ENCODE peak calls at places on chromosomes 6 and 20, in four cellular contexts. P, N, G and D are unnamed samples.

GRCh38 chr6:169426611-169427010 is 173.0 kb upstream of the THBS2 start:
- DNase-seq in P (no peak), N (no peak), G (no peak), D (no peak)

GRCh38 chr6:136923116-136923953 is 1.2 kb downstream of the SLC35D3 start:
- DNase-seq in P (no peak), N (peak), G (peak), D (no peak)

GRCh38 chr6:28980137-28980796 is 24.8 kb downstream of the ZNF311 start:
- DNase-seq in P (no peak), N (no peak), G (no peak), D (no peak)

GRCh38 chr20:62179162-62179504 is 3.7 kb upstream of the MTG2 start:
- DNase-seq in P (no peak), N (no peak), G (no peak), D (no peak)

GRCh38 chr6:97394160-97394748 is 111.2 kb upstream of the MMS22L start:
- DNase-seq in P (peak), N (peak), G (no peak), D (no peak)

GRCh38 chr20:22414354-22414753 is 170.0 kb downstream of the FOXA2 start:
- DNase-seq in P (no peak), N (no peak), G (no peak), D (no peak)

GRCh38 chr20:36866681-36867485 is 9.1 kb upstream of the TLDC2 start:
- DNase-seq in P (no peak), N (no peak), G (no peak), D (no peak)

GRCh38 chr6:150813319-150813992 is 52.0 kb upstream of the MTHFD1L start:
- DNase-seq in P (peak), N (no peak), G (peak), D (no peak)

DNA sequence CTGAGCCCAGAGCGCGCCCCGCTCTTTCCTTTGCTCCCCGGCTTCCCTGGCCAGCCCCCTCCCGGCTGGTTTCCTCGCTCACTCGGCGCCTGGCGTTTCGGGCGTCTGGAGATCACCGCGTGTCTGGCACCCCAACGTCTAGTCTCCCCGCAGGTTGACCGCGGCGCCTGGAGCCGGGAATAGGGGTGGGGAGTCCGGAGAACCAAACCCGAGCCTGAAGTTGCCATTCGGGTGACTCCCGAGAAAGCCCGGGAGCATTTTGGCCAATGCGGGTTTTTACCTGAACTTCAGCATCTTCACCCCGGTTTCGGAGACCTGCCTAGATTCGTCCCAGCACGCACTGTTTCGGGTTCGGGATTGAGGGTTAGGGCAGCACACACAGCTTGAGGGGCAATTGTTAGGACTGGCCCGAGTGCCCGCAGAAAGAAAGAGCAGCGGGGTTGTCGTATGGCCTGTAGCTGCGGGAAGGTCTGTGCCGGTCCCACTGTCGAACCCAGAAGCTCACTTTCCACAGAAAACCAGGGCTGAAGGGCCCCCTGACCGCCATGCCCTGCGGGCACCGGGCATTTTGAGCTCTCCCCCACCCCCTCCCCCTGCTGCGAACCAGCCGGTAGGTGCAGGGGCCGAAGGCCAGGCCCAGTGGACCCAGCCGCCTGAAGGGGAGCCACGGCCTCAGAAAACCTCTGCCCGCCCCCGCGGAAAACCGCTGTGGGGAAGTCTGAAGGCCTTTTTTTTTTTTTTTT is 2.1 kb downstream of the FOXP4 start:
- DNase-seq in P (no peak), N (peak), G (peak), D (no peak)
- TF ChIP-seq CTCF in P (no peak), N (no peak), G (no peak), D (no peak)

GRCh38 chr6:159110748-159111147 is 58.5 kb upstream of the FNDC1 start:
- DNase-seq in P (no peak), N (peak), G (no peak), D (no peak)

GRCh38 chr6:159108438-159108985 is 60.7 kb upstream of the FNDC1 start:
- DNase-seq in P (no peak), N (peak), G (no peak), D (peak)

GRCh38 chr6:159107451-159108260 is 61.5 kb upstream of the FNDC1 start:
- DNase-seq in P (no peak), N (peak), G (peak), D (peak)

GRCh38 chr6:159109391-159109790 is 59.8 kb upstream of the FNDC1 start:
- DNase-seq in P (no peak), N (peak), G (no peak), D (peak)

DNA sequence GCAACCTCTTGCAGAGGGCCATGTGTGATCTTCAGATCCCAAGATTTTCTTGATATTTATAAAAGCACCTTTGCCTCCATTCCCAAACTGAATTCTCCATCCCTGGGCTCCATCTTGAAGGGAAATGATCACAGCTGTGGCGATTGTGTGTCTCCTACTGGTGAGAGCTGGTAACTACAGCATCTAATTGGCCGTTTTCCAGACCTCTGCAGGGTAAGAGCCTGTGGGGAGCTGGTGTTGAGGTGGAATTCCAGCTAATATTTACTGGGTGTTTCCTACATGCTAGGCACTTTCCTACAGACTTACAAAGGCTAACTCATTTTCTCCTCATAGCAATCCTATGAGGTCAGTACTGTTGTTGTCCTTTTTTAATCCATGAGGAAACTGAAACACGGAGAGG is 59.2 kb upstream of the FNDC1 start:
- DNase-seq in P (peak), N (peak), G (no peak), D (peak)
- TF ChIP-seq CTCF in P (peak), N (peak), G (peak), D (peak)

GRCh38 chr20:57329608-57330221 is at the start of gene SPO11:
- DNase-seq in P (no peak), N (peak), G (no peak), D (peak)
- TF ChIP-seq CTCF in P (no peak), N (peak), G (no peak), D (peak)

GRCh38 chr20:38881806-38882440 is 44.3 kb upstream of the FAM83D start:
- DNase-seq in P (no peak), N (no peak), G (no peak), D (no peak)

GRCh38 chr20:38875170-38875993 is 50.8 kb upstream of the FAM83D start:
- DNase-seq in P (no peak), N (no peak), G (peak), D (no peak)

GRCh38 chr20:38880952-38881735 is 45.1 kb upstream of the FAM83D start:
- DNase-seq in P (no peak), N (no peak), G (peak), D (no peak)

GRCh38 chr20:38877483-38877882 is 48.7 kb upstream of the FAM83D start:
- DNase-seq in P (no peak), N (no peak), G (no peak), D (no peak)

GRCh38 chr20:38878798-38879197 is 47.4 kb upstream of the FAM83D start:
- DNase-seq in P (no peak), N (peak), G (no peak), D (no peak)
- TF ChIP-seq CTCF in P (no peak), N (no peak), G (no peak), D (no peak)

GRCh38 chr6:12637960-12638641 is 78.5 kb upstream of the PHACTR1 start:
- DNase-seq in P (peak), N (peak), G (no peak), D (no peak)
- TF ChIP-seq CTCF in P (peak), N (peak), G (no peak), D (peak)

GRCh38 chr6:18595774-18596528 is 208.8 kb downstream of the RNF144B start:
- DNase-seq in P (peak), N (peak), G (no peak), D (peak)

GRCh38 chr6:18600236-18600635 is 213.1 kb downstream of the RNF144B start:
- DNase-seq in P (no peak), N (no peak), G (no peak), D (no peak)

GRCh38 chr6:18601515-18602035 is 214.4 kb downstream of the RNF144B start:
- DNase-seq in P (no peak), N (no peak), G (no peak), D (no peak)

GRCh38 chr6:18598865-18599264 is 211.7 kb downstream of the RNF144B start:
- DNase-seq in P (no peak), N (no peak), G (no peak), D (no peak)

GRCh38 chr6:18596529-18596835 is 209.3 kb downstream of the RNF144B start:
- DNase-seq in P (no peak), N (no peak), G (no peak), D (no peak)
- TF ChIP-seq CTCF in P (no peak), N (no peak), G (no peak), D (no peak)